ENCODE peak calls at places on chromosomes 13 and 19, in four cellular contexts. Z, B, L and O are unnamed samples. For H3K27me3, the result is how much of the 10 kb centered on the place peaks cover.

GRCh38 chr13:109735567-109735966 is 50.8 kb downstream of the IRS2 start:
- DNase-seq in Z (peak), B (no peak), L (no peak), O (no peak)

GRCh38 chr19:15551183-15552004 is 43.1 kb downstream of the CYP4F22 start:
- DNase-seq in Z (peak), B (peak), L (no peak), O (peak)

GRCh38 chr19:34345934-34346333 is 19.1 kb upstream of the GPI start:
- DNase-seq in Z (peak), B (peak), L (no peak), O (no peak)

GRCh38 chr13:36414461-36414860 is 17.8 kb upstream of the CCNA1 start:
- DNase-seq in Z (no peak), B (no peak), L (no peak), O (no peak)

GRCh38 chr19:29662604-29663404 is 2.5 kb upstream of the PLEKHF1 start:
- DNase-seq in Z (no peak), B (no peak), L (peak), O (no peak)

GRCh38 chr19:17706750-17707181 is 12.5 kb upstream of the MAP1S start:
- DNase-seq in Z (peak), B (no peak), L (no peak), O (no peak)

GRCh38 chr19:18649371-18650047 is 12.7 kb downstream of the KLHL26 start:
- DNase-seq in Z (peak), B (no peak), L (no peak), O (no peak)

GRCh38 chr19:44931541-44931940 is 10.5 kb upstream of the APOC4 start:
- DNase-seq in Z (no peak), B (no peak), L (no peak), O (no peak)

GRCh38 chr13:109274188-109274821 is 512.1 kb downstream of the IRS2 start:
- DNase-seq in Z (peak), B (no peak), L (no peak), O (no peak)

GRCh38 chr19:750640-751423 is at the start of gene MISP:
- DNase-seq in Z (no peak), B (no peak), L (no peak), O (no peak)

GRCh38 chr13:71605744-71606143 is 261.3 kb downstream of the DACH1 start:
- DNase-seq in Z (no peak), B (no peak), L (no peak), O (no peak)

GRCh38 chr13:110015253-110015652 is 228.9 kb upstream of the IRS2 start:
- DNase-seq in Z (no peak), B (no peak), L (no peak), O (no peak)

GRCh38 chr19:55158423-55158822 is 891 bp upstream of the TNNI3 start:
- DNase-seq in Z (no peak), B (no peak), L (no peak), O (no peak)

GRCh38 chr19:5186293-5187050 is 154.1 kb downstream of the PTPRS start:
- DNase-seq in Z (no peak), B (no peak), L (peak), O (no peak)

GRCh38 chr13:33610471-33611015 is 207.4 kb upstream of the RFC3 start:
- DNase-seq in Z (peak), B (peak), L (no peak), O (no peak)

GRCh38 chr13:23673354-23673753 is 103.1 kb downstream of the TNFRSF19 start:
- DNase-seq in Z (no peak), B (no peak), L (peak), O (no peak)

GRCh38 chr13:48615017-48615416 is 38.7 kb upstream of the CYSLTR2 start:
- DNase-seq in Z (no peak), B (no peak), L (no peak), O (no peak)

GRCh38 chr19:6227156-6227940 is 52.4 kb downstream of the MLLT1 start:
- DNase-seq in Z (no peak), B (no peak), L (no peak), O (no peak)

GRCh38 chr19:30784850-30785459 is 412.8 kb downstream of the ZNF536 start:
- DNase-seq in Z (peak), B (peak), L (no peak), O (no peak)

GRCh38 chr13:71255633-71256032 is 611.4 kb downstream of the DACH1 start:
- DNase-seq in Z (no peak), B (no peak), L (no peak), O (no peak)

GRCh38 chr19:52307275-52307674 is 10.3 kb downstream of the ZNF480 start:
- DNase-seq in Z (peak), B (no peak), L (no peak), O (peak)

GRCh38 chr19:32368781-32369180 is 23.4 kb downstream of the ZNF507 start:
- DNase-seq in Z (no peak), B (no peak), L (no peak), O (no peak)

GRCh38 chr19:42285546-42285945 is 16.4 kb upstream of the PRR19 start:
- DNase-seq in Z (no peak), B (no peak), L (no peak), O (peak)
- H3K27me3 ChIP-seq in Z (under half), B (under half), L (under half), O (under half)

DNA sequence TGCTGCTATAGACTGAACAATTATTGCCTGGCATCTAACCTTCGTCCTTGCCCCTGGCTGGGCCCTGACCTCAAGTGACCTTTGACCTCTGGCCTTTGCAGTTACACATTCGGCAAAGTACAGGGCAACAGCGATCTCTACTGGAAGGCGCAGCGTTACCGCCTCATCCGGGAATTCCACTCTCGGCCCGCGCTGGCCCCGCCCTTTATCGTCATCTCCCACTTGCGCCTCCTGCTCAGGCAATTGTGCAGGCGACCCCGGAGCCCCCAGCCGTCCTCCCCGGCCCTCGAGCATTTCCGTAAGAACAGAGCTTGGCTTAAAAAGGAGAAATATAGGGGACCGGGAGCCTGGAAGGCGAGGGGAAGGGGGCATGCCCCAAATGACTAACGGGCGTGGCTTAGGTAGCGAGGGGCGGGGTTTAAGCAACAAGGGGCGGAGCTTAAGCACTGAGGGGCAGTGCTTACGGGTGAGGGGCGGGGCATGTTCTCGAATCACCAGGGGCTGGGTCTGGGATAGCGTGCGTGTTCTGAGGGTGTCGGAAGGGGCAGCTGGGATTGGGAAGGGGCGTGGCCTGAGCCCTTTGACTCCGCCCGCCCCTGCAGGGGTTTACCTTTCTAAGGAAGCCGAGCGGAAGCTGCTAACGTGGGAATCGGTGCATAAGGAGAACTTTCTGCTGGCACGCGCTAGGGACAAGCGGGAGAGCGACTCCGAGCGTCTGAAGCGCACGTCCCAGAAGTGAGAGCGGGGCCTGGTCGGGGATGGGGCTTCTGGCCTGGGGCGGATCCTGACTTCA is 52.7 kb downstream of the TRPM4 start:
- DNase-seq in Z (peak), B (no peak), L (no peak), O (no peak)
- TF ChIP-seq CTCF in Z (peak), B (no peak), L (no peak), O (no peak)

DNA sequence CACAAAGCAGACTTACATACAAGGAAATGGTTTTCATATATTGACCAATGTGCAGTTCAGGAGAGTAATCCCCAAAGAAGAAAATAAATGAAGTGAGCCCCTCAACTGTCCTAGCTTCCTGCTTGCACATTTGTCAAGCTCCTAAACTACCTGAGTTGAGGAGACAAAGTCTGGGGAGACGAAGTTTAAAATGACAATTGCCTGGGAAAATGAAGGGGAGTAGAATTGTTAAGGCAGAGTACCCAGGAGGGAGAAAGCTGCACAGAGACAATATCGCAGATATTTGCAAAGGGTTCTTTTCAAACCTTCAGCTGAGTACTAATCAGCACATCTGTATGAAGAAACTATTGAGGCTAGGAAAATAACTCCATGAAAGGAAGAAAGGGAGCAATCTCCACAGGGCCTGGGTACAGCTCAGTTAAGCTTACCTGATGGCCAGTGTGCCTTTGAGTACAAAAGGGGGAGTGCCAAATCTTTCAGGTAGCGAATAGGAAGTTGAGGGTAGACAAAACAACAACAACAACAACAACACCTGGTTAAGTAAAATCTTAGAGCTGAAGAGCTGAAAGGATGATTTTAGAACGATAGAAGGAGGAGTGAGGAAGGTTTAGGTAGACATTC is 1700.1 kb upstream of the PRR20A start:
- DNase-seq in Z (no peak), B (no peak), L (no peak), O (no peak)
- H3K27me3 ChIP-seq in Z (under half), B (under half), L (under half), O (under half)

GRCh38 chr13:102903659-102904407 is 58.0 kb downstream of the ERCC5 start:
- DNase-seq in Z (peak), B (no peak), L (no peak), O (no peak)
- TF ChIP-seq CTCF in Z (peak), B (no peak), L (peak), O (peak)

DNA sequence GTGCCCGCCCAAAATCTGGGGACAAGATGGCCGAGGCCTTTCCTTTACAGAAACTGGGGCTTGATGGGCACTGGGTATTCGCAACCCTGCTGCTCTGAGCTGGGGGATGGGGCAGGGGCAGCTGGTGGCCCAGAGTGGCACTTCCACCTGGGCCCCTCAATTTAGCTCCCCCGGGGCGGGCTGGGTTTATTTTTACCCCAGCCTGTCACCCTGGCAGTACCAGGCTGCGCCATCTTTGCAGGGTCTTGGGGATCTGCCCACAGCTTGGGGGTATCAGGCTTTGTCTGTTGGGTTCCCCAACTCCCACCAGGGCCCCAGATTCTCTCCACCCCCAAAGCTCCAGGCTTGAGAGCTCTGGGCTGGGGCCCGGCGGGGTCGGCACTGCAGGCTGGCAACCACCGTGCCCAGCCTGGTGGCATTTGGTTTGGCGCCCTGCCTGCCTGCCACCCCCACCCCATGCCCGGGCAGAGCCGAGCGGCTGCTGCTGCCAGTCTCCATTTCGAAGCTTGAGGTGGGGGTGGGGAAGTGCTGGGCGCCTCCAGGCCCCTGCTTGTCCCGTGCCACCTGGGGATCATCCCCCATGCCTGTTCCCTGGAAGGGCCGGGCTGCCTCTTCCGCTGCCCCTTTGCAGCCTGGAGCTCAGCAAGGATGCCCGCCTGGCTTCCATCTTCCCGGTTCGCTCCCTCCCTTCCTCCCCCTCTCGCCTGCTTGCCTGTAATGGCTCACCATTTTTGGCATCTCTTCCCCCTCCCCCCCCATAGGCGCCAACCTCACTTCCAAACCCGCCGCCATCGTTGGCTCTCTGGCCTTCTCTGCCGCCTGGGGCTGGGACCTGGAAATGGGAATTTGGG is 11.4 kb downstream of the NFIX start:
- DNase-seq in Z (no peak), B (no peak), L (no peak), O (no peak)
- H3K27me3 ChIP-seq in Z (half or more), B (under half), L (under half), O (under half)

DNA sequence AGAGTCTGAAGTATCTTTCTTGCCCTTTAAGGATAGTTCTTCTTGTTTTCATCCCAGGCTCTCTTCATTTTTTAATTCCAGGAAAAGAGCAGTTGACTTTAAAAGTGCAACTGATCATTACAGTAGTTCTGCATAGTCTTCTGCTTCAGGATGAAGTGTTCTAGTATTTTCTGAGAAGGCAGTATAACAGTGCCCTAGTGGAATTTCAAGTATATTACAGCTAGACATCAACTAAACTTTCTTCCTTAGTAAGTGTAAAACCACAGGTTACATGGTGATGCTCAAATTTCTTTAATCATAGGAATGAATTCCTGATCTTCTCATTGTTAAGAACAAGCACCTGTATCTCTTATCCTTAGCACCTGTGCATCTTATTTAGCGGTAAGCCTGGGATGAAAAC is 10.9 kb downstream of the NUFIP1 start:
- DNase-seq in Z (no peak), B (no peak), L (no peak), O (no peak)
- TF ChIP-seq CTCF in Z (peak), B (no peak), L (peak), O (peak)

GRCh38 chr13:20241593-20241992 is 9.5 kb upstream of the GJB6 start:
- DNase-seq in Z (no peak), B (no peak), L (no peak), O (no peak)

DNA sequence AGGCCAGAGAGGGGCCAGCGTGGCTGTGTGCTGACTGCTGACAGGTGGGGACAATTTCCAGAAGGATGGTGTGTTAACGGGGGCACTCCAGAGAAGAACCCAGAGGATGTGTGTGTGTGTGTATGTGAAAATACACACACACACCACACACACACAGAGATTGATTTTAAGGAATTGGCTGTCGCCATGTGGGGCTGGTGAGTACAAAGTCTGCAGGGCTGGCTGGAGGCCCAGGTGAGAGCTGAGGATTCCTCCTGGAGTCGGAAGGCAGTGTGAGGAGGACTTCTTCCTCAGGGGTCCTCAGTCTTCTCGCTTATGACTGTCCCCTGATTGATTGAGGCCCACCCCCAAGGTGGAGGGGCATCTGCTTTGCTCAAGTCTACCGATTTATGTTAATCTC is 7.6 kb upstream of the GJB6 start:
- DNase-seq in Z (no peak), B (no peak), L (no peak), O (no peak)
- H3K27me3 ChIP-seq in Z (under half), B (under half), L (under half), O (under half)

DNA sequence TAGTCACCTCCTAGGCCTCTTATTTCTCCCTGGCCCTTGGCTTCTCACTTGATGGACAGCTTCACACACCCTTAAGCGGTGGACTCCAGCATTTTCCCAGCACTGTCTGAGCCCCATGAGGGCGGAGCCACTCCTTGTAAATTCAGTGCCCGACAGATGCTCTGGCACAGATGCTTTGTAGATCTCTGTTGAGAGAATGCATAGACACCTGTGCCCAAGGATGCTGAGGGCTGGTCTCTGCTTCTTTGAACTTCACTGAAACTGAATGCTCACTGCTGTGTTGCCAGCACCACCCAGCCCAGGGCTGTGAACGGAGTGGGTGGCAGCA is 3.3 kb downstream of the SYCN start:
- DNase-seq in Z (no peak), B (no peak), L (no peak), O (no peak)
- TF ChIP-seq CTCF in Z (no peak), B (no peak), L (no peak), O (no peak)